ENCODE peak calls at places on chromosomes 3 and 15, in seven cellular contexts. B is IMR-90, M is heart left ventricle, H is endothelial cell of umbilical vein, J is A549, Q is spleen, X is body of pancreas. C is an unnamed sample.

GRCh38 chr3:45623434-45623833 is 28.9 kb downstream of the LIMD1 start:
- DNase-seq in B (no peak), M (no peak), H (no peak), J (no peak), Q (no peak), X (no peak), C (no peak)

GRCh38 chr3:65672876-65673815 is 365.6 kb downstream of the MAGI1 start:
- DNase-seq in B (peak; percentile 57), M (peak; percentile 72), H (peak; percentile 50), J (peak; percentile 56), Q (no peak), X (peak; percentile 69), C (peak; percentile 60)

GRCh38 chr3:60363817-60364216 is 887.4 kb downstream of the FHIT start:
- DNase-seq in B (peak; percentile 72), M (no peak), H (no peak), J (no peak), Q (no peak), X (no peak), C (no peak)

GRCh38 chr3:113021471-113021870 is 30.7 kb downstream of the GTPBP8 start:
- DNase-seq in B (no peak), M (no peak), H (no peak), J (no peak), Q (no peak), X (no peak), C (no peak)

GRCh38 chr3:64163019-64163754 is 62.1 kb downstream of the PRICKLE2 start:
- DNase-seq in B (no peak), M (no peak), H (no peak), J (no peak), Q (no peak), X (no peak), C (no peak)

GRCh38 chr3:14606663-14607339 is 44.8 kb upstream of the CCDC174 start:
- DNase-seq in B (no peak), M (no peak), H (no peak), J (no peak), Q (no peak), X (no peak), C (no peak)

GRCh38 chr3:193502871-193503270 is 51.8 kb downstream of the ATP13A4 start:
- DNase-seq in B (no peak), M (no peak), H (no peak), J (no peak), Q (no peak), X (no peak), C (no peak)

GRCh38 chr3:178084938-178085816 is 451.1 kb upstream of the KCNMB2 start:
- DNase-seq in B (peak; percentile 83), M (peak; percentile 84), H (peak; percentile 86), J (peak; percentile 37), Q (no peak), X (peak; percentile 85), C (peak; percentile 65)

GRCh38 chr3:187197255-187197654 is at the start of gene RTP1:
- DNase-seq in B (no peak), M (no peak), H (no peak), J (no peak), Q (no peak), X (no peak), C (no peak)

GRCh38 chr3:70984756-70985155 is 598.8 kb downstream of the FOXP1 start:
- DNase-seq in B (peak; percentile 71), M (no peak), H (no peak), J (no peak), Q (no peak), X (no peak), C (no peak)
- H3K4me1 ChIP-seq in B (peaks cover 37% of the 10 kb centered on the region), M (peaks cover 60% of the 10 kb centered on the region), H (peaks cover 55% of the 10 kb centered on the region), J (peaks cover 36% of the 10 kb centered on the region), Q (peaks cover 23% of the 10 kb centered on the region), X (peaks cover 29% of the 10 kb centered on the region), C (no peaks in the 10 kb centered on the region)

GRCh38 chr3:69084668-69085542 is at the start of gene ARL6IP5:
- DNase-seq in B (peak; percentile 93), M (peak; percentile 96), H (peak; percentile 93), J (peak; percentile 90), Q (peak; percentile 99), X (peak; percentile 95), C (peak; percentile 95)
- TF ChIP-seq POLR2A in B (no peak), M (peak; percentile 66), H (peak; percentile 70), J (no peak), Q (no peak), X (peak; percentile 61), C (peak; percentile 65)

GRCh38 chr3:147838650-147839049 is 429.5 kb downstream of the ZIC1 start:
- DNase-seq in B (peak; percentile 24), M (no peak), H (no peak), J (peak; percentile 5), Q (no peak), X (no peak), C (no peak)
- TF ChIP-seq CTCF in B (peak; percentile 37), M (no peak), H (no peak), J (no peak), Q (no peak), X (no peak), C (no peak)

GRCh38 chr15:63509933-63510547 is 5.6 kb downstream of the USP3 start:
- DNase-seq in B (peak; percentile 83), M (no peak), H (peak; percentile 69), J (no peak), Q (no peak), X (no peak), C (no peak)
- H3K4me1 ChIP-seq in B (peaks cover 9% of the 10 kb centered on the region), M (peaks cover 58% of the 10 kb centered on the region), H (peaks cover 50% of the 10 kb centered on the region), J (peaks cover 85% of the 10 kb centered on the region), Q (peaks cover 93% of the 10 kb centered on the region), X (peaks cover 80% of the 10 kb centered on the region), C (no peaks in the 10 kb centered on the region)

DNA sequence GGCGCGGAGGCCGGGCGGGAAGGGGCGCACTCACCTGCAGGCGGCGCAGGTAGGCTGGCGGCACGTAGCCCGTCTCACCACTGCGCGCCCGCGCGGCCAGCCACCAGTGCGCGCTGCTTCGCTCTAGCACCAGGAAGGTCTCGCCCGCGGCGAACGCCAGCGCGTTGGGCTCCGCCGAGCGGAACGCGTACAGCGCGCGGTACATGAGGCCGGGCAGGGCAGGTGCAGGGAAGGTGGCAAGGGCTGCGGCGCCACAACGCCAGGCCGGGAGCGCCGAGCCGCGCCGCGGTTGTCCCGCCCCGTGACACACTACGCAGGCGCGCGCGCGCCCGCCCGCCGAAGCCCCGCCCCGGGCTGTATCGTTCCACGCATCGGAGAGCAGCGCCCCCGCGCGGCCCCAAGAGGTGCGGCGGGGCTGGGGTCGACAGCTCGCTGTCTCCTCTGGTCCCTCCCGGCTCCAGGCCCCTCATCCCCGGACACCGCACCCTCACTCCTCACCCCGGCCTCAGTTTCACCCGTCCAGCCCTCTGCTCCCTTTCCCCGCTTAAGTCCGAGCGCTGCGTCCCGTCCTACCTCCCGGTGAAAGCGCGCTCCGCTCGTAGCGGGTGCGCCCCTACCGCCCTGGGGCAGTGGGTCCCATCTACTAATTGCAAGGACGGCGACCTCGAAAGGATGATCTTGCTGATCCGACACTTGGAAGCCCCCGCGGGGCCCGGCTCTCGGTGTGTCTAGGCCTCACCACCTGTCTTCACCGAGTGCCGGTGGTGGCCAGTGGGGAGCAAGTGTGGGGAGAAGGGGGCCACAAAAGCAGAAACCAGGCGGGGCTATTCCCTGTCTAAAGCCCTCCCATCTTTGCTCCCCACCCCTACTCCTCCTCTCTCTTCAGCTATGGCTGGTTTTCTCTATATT is at the start of gene NCKIPSD:
- DNase-seq in B (peak; percentile 69), M (peak; percentile 96), H (peak; percentile 84), J (peak; percentile 82), Q (peak; percentile 98), X (peak; percentile 94), C (peak; percentile 93)
- TF ChIP-seq POLR2A in B (no peak), M (peak; percentile 92), H (peak; percentile 95), J (peak; percentile 93), Q (no peak), X (peak; percentile 71), C (peak; percentile 79)

GRCh38 chr3:195265363-195265976 is 5.5 kb downstream of the XXYLT1 start:
- DNase-seq in B (no peak), M (no peak), H (no peak), J (no peak), Q (peak; percentile 46), X (no peak), C (no peak)
- TF ChIP-seq CTCF in B (no peak), M (no peak), H (no peak), J (no peak), Q (no peak), X (no peak), C (no peak)

GRCh38 chr15:45093013-45093412 is 21.0 kb downstream of the DUOX2 start:
- DNase-seq in B (no peak), M (no peak), H (no peak), J (no peak), Q (no peak), X (no peak), C (no peak)

GRCh38 chr15:45093622-45094357 is 20.2 kb downstream of the DUOX2 start:
- DNase-seq in B (no peak), M (no peak), H (no peak), J (no peak), Q (no peak), X (no peak), C (no peak)

GRCh38 chr15:45091581-45091980 is 22.4 kb downstream of the DUOX2 start:
- DNase-seq in B (no peak), M (no peak), H (no peak), J (no peak), Q (no peak), X (no peak), C (no peak)

GRCh38 chr15:45095661-45096060 is 18.3 kb downstream of the DUOX2 start:
- DNase-seq in B (no peak), M (no peak), H (no peak), J (no peak), Q (no peak), X (no peak), C (no peak)

GRCh38 chr15:45094358-45094730 is 19.6 kb downstream of the DUOX2 start:
- DNase-seq in B (peak; percentile 16), M (no peak), H (no peak), J (no peak), Q (no peak), X (no peak), C (no peak)
- H3K4me1 ChIP-seq in B (peaks cover 9% of the 10 kb centered on the region), M (no peaks in the 10 kb centered on the region), H (no peaks in the 10 kb centered on the region), J (peaks cover 4% of the 10 kb centered on the region), Q (no peaks in the 10 kb centered on the region), X (no peaks in the 10 kb centered on the region), C (no peaks in the 10 kb centered on the region)

DNA sequence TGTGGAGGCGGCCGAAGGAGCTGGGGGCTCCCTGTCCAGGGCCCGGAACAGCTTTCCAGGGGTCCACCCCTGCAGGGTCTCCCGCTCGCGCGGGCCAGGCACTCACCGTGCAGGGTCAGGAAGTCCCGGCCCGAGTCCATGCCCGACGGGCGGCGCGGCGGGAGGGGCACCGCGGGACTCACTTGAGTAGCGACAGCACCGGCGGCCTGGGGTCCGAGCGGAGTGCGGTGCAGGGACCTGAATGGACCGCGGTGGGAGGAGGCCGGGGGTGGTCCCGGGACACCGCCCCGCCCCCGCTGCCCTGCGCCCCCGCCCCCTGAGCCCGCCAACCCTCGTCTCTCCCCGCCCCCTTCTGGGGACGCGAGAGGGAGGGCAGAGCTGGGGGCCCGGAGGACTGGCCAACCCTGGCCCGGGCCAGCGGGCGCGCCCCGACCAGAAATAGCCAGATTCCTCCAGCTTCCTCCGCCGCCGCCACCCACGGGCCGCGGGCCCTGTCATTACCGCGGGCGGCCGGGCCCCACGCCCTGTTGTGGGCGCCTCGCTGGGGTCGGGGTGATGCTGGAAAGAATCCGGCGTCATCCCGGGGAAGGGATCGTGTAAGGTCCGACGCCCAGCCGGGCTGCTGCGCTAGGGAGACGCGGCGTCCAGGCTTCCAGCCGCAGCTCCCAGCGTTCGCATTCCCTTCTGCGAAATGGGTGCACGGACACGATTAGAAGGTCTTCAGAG is at the start of gene PLCD1:
- DNase-seq in B (no peak), M (peak; percentile 91), H (peak; percentile 43), J (peak; percentile 28), Q (peak; percentile 91), X (peak; percentile 74), C (peak; percentile 75)
- TF ChIP-seq POLR2A in B (no peak), M (peak; percentile 71), H (peak; percentile 33), J (no peak), Q (no peak), X (peak; percentile 57), C (no peak)

C was measured in right lobe of liver.